ENCODE peak calls at places on chromosomes 12 and 14, in six cellular contexts. Z, C, L, J, K and W are unnamed samples.

GRCh38 chr12:122094735-122095561 is 16.4 kb downstream of the MLXIP start:
- DNase-seq in Z (peak), C (no peak), L (no peak), K (no peak), J (no peak), W (peak)

GRCh38 chr12:56954956-56955355 is 2.5 kb downstream of the RDH16 start:
- DNase-seq in Z (no peak), K (no peak), L (no peak), C (no peak), J (no peak), W (no peak)

GRCh38 chr12:123126294-123127144 is 24.4 kb downstream of the PITPNM2 start:
- DNase-seq in C (no peak), Z (peak), L (peak), K (no peak), J (peak), W (peak)

GRCh38 chr14:102878970-102879460 is 43.4 kb upstream of the AMN start:
- DNase-seq in Z (no peak), J (peak), K (no peak), L (no peak), C (peak), W (no peak)

GRCh38 chr12:88299567-88300101 is 157.5 kb downstream of the TMTC3 start:
- DNase-seq in K (no peak), L (no peak), Z (peak), C (no peak), J (no peak), W (no peak)

GRCh38 chr12:91667698-91668097 is 477.9 kb downstream of the BTG1 start:
- DNase-seq in J (no peak), K (no peak), Z (no peak), L (no peak), C (no peak), W (no peak)

GRCh38 chr12:48510111-48510510 is 15.3 kb upstream of the OR8S1 start:
- DNase-seq in J (no peak), L (no peak), C (no peak), Z (no peak), K (no peak), W (no peak)

GRCh38 chr14:69818760-69819191 is 21.7 kb upstream of the SLC10A1 start:
- DNase-seq in J (peak), K (peak), C (no peak), L (no peak), Z (peak), W (no peak)

GRCh38 chr12:128705140-128705539 is 118.6 kb downstream of the SLC15A4 start:
- DNase-seq in J (no peak), C (peak), K (no peak), Z (no peak), L (no peak), W (no peak)

GRCh38 chr14:60944206-60944605 is 36.7 kb downstream of the TRMT5 start:
- DNase-seq in K (no peak), Z (no peak), L (no peak), J (no peak), C (no peak), W (no peak)

GRCh38 chr12:91613223-91613779 is 430.7 kb upstream of the DCN start:
- DNase-seq in C (no peak), L (no peak), Z (no peak), K (no peak), J (no peak), W (no peak)

GRCh38 chr14:90828642-90829487 is 12.6 kb upstream of the TTC7B start:
- DNase-seq in Z (no peak), C (peak), L (peak), K (no peak), J (no peak), W (no peak)

GRCh38 chr14:99688210-99688581 is 4.1 kb downstream of the CYP46A1 start:
- DNase-seq in Z (no peak), L (no peak), C (peak), J (no peak), K (no peak), W (peak)

GRCh38 chr12:49187184-49187583 is 1.7 kb downstream of the TUBA1A start:
- DNase-seq in K (peak), C (no peak), J (no peak), Z (no peak), L (no peak), W (peak)

DNA sequence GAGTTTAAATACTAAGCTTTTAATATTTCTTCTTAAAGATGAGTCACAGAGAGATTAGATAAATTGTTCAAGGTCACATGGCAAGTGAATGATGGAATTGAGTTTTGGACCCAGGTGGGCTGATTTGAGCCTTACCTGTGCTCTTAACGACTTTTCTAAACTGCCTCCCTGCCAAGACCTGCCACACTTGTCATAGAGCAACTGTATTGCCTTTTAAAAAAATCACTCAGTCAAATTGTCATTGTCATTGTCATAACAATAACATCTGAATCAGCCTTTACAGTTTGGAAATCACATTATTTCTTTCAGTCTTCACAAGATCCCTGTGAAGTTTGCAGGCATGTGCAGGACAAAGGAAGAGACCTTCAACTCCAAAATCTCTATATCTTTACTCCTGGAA is 25.7 kb downstream of the SLC4A8 start:
- DNase-seq in L (no peak), J (no peak), Z (no peak), K (no peak), C (no peak), W (no peak)
- TF ChIP-seq EP300 in L (no peak), J (no peak), Z (no peak), K (no peak), C (no peak), W (no peak)

GRCh38 chr14:94597788-94598187 is 14.4 kb upstream of the SERPINA3 start:
- DNase-seq in Z (no peak), C (no peak), K (no peak), L (no peak), J (no peak), W (no peak)

GRCh38 chr14:94600148-94600545 is 12.0 kb upstream of the SERPINA3 start:
- DNase-seq in L (no peak), J (no peak), K (no peak), C (no peak), Z (no peak), W (peak)

GRCh38 chr14:94598506-94598815 is 13.7 kb upstream of the SERPINA3 start:
- DNase-seq in J (no peak), L (no peak), K (no peak), Z (no peak), C (no peak), W (no peak)

GRCh38 chr14:94599656-94600004 is 12.6 kb upstream of the SERPINA3 start:
- DNase-seq in L (no peak), J (no peak), K (no peak), Z (no peak), C (no peak), W (peak)

GRCh38 chr14:94598816-94599655 is 13.2 kb upstream of the SERPINA3 start:
- DNase-seq in C (peak), K (no peak), Z (no peak), L (peak), J (peak), W (peak)
- TF ChIP-seq CTCF in C (no peak), K (peak), Z (no peak), L (no peak), J (peak), W (no peak)

DNA sequence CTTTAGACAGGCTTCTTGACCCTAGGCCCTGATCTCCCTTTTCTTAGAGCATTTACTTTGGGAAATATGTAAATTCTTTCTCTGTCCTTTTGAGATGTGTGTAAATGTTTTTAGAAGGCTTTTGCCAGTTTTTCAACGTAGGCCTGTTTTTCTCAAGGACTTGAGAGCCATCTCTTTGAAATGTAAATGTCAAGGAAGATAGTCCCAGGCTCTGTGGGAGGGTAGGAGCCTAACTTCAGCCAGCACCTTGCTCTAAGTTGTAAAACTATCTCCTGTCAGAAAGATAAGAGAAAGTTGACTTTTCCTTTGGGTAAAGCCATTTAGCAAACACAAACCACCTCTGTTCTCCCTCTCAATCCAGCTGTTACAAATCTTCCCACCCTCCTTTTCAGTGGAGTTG is 219.8 kb downstream of the RPS29 start:
- DNase-seq in Z (no peak), J (peak), K (no peak), L (no peak), C (no peak), W (no peak)
- TF ChIP-seq POLR2AphosphoS5 in Z (no peak), J (no peak), K (no peak), L (no peak), C (no peak), W (no peak)

GRCh38 chr12:24899503-24900098 is 49.3 kb downstream of the BCAT1 start:
- DNase-seq in C (no peak), Z (no peak), J (no peak), K (no peak), L (no peak), W (no peak)

GRCh38 chr12:24902521-24903304 is 46.2 kb downstream of the BCAT1 start:
- DNase-seq in L (no peak), C (peak), J (no peak), K (no peak), Z (no peak), W (no peak)

GRCh38 chr12:24904871-24905270 is 44.0 kb downstream of the BCAT1 start:
- DNase-seq in L (no peak), J (no peak), K (no peak), C (no peak), Z (no peak), W (no peak)

GRCh38 chr12:24903305-24904088 is 45.4 kb downstream of the BCAT1 start:
- DNase-seq in Z (no peak), K (no peak), C (no peak), L (no peak), J (no peak), W (no peak)

GRCh38 chr12:24901975-24902461 is 46.9 kb downstream of the BCAT1 start:
- DNase-seq in Z (no peak), L (no peak), C (peak), K (no peak), J (no peak), W (no peak)
- TF ChIP-seq EP300 in Z (no peak), L (no peak), C (no peak), K (no peak), J (no peak), W (no peak)

GRCh38 chr12:30286345-30286926 is 409.2 kb downstream of the IPO8 start:
- DNase-seq in Z (peak), J (peak), K (peak), L (no peak), C (no peak), W (no peak)
- TF ChIP-seq CTCF in Z (peak), J (peak), K (peak), L (peak), C (no peak), W (peak)

DNA sequence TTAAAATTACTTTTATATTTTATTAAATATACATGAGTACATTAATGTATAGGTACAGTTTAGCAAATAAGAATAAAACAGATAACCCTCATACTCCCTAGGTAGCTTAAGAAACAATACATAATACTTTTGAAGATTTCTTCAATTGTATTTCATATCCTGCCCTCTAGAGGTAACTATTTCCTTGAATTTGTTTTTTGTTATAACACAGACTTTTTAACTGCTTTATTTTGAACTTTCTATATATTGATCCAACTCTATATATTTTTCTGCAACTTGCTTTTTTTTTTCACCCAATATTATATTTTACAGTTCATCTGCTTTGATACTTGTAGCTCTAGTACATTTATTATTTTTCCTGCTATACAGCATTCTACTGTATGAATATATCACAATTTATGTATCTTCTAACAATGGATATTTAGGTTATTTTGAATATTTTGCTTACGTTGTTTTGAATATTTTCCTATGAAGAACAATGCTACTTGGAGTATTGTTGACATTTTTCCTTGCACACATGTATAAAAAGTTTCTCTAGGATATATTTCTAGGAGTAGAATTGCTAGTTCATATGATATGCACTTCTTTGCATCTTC is 72.8 kb upstream of the ABCD2 start:
- DNase-seq in C (no peak), Z (no peak), K (peak), J (no peak), L (no peak), W (no peak)
- TF ChIP-seq POLR2AphosphoS5 in C (no peak), Z (no peak), K (no peak), J (no peak), L (no peak), W (no peak)

GRCh38 chr14:68379510-68380303 is 413.2 kb downstream of the ZFP36L1 start:
- DNase-seq in J (no peak), C (no peak), K (no peak), L (no peak), Z (no peak), W (no peak)

GRCh38 chr14:68377056-68377455 is 415.8 kb downstream of the ZFP36L1 start:
- DNase-seq in K (no peak), L (no peak), C (no peak), Z (no peak), J (no peak), W (no peak)

GRCh38 chr14:68384335-68384734 is 408.5 kb downstream of the ZFP36L1 start:
- DNase-seq in J (no peak), C (no peak), L (no peak), K (no peak), Z (no peak), W (peak)

GRCh38 chr14:68377459-68377858 is 415.4 kb downstream of the ZFP36L1 start:
- DNase-seq in C (no peak), K (no peak), L (no peak), J (peak), Z (peak), W (peak)

DNA sequence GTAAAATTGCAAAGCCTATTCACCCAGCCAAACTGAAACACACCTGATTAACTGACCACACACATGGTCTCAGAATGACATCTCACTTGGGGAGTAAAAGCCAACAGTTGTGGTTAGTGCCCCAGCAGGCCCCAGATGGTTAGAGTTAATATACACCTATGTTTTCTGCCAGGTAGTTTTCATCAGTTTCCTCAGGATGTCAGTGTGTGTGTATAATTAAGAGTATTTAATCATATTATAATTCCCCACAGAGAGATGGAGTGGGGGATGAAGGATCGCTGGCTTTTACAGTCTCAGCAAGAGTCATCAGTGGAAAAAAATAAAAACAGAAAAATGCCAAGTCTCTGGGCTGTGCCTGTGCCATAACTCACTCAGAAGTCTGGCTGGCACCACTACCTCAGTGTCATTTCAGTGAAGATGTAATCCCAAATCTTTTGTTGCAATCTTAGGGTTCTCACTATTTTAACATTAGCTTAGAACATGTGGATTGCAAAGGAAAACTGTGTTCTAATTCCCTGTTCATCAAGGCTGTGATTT is 412.5 kb downstream of the ZFP36L1 start:
- DNase-seq in K (no peak), L (no peak), J (no peak), Z (no peak), C (no peak), W (no peak)
- TF ChIP-seq EP300 in K (peak), L (no peak), J (no peak), Z (no peak), C (no peak), W (no peak)

GRCh38 chr12:43352001-43352400 is 200.0 kb downstream of the ADAMTS20 start:
- DNase-seq in Z (no peak), K (no peak), J (no peak), C (no peak), L (no peak), W (no peak)

GRCh38 chr12:43347026-43347425 is 205.0 kb downstream of the ADAMTS20 start:
- DNase-seq in C (no peak), J (no peak), Z (no peak), L (no peak), K (peak), W (no peak)

GRCh38 chr12:43348221-43348620 is 203.8 kb downstream of the ADAMTS20 start:
- DNase-seq in C (no peak), L (no peak), J (no peak), K (no peak), Z (no peak), W (no peak)

GRCh38 chr12:43345023-43345422 is 207.0 kb downstream of the ADAMTS20 start:
- DNase-seq in C (no peak), K (no peak), J (no peak), Z (no peak), L (no peak), W (no peak)

DNA sequence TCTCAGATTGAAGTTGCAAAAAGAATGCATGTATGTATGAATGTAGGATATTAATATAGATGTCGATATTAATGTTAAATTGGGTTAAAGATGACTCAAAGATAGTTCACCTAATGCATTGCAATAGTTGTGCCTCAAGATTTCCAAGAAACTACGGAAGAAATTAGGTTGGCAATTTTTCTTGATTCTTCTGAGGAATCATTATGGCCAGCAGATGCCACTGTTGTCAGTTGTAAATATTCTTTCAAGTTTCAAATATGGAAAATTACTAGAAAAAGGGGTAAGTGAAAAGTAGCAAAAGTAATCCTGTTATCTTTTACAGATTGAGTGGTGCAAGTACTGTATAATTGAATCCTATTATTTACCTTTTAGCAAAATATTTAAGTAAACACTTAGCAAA is 202.1 kb downstream of the ADAMTS20 start:
- DNase-seq in K (no peak), J (no peak), C (no peak), Z (no peak), L (no peak), W (no peak)
- TF ChIP-seq CTCF in K (peak), J (no peak), C (no peak), Z (no peak), L (no peak), W (no peak)

GRCh38 chr12:51678086-51678724 is 87.2 kb downstream of the SCN8A start:
- DNase-seq in L (peak), K (peak), Z (peak), C (no peak), J (peak), W (no peak)
- TF ChIP-seq POLR2AphosphoS5 in L (no peak), K (no peak), Z (no peak), C (no peak), J (no peak), W (no peak)